ENCODE peak calls at places on chromosomes 2 and 18, in nine cellular contexts. Z is EH; R is HT-29; S is nucleus accumbens; A is Jurkat, Clone E6-1; N is RKO; J is MCF 10A; G is left kidney; W is activated effector memory CD4-positive, alpha-beta T cell treated with Interleukin-2 at 50 U/mL for 16 hours. B is an unnamed sample.
A peak's percentile ranks its signal among the peaks of the same experiment; 100 is the strongest.

GRCh38 chr2:3574155-3574554 is 905 bp upstream of the RPS7 start:
- DNase-seq in N (no peak), R (no peak), G (no peak), S (no peak), J (no peak), Z (no peak), A (no peak), W (no peak), B (no peak)

GRCh38 chr18:30280861-30281470 is 761.6 kb downstream of the DSC3 start:
- DNase-seq in Z (peak; percentile 53), N (peak; percentile 43), R (peak; percentile 59), A (peak; percentile 25), S (no peak), W (no peak), J (peak; percentile 71), G (peak; percentile 87), B (peak; percentile 5)

GRCh38 chr18:48956378-48956777 is 5.6 kb upstream of the SMAD7 start:
- DNase-seq in G (no peak), N (no peak), Z (peak; percentile 88), R (no peak), A (no peak), S (no peak), W (no peak), J (peak; percentile 82), B (no peak)

GRCh38 chr18:78905334-78905733 is 74.3 kb upstream of the SALL3 start:
- DNase-seq in W (no peak), S (no peak), R (no peak), J (no peak), N (no peak), Z (no peak), A (no peak), G (no peak), B (no peak)

GRCh38 chr2:70897977-70898226 is 37.8 kb upstream of the ATP6V1B1 start:
- DNase-seq in A (no peak), N (no peak), S (no peak), W (no peak), Z (no peak), J (no peak), G (no peak), R (no peak), B (no peak)

GRCh38 chr2:101518470-101519172 is 43.7 kb upstream of the RFX8 start:
- DNase-seq in J (peak; percentile 81), G (peak; percentile 86), W (no peak), A (peak; percentile 41), S (peak; percentile 52), N (peak; percentile 23), Z (peak; percentile 58), R (peak; percentile 78), B (no peak)

GRCh38 chr2:206158563-206159345 is 490 bp downstream of the NDUFS1 start:
- DNase-seq in R (peak; percentile 36), W (no peak), S (no peak), Z (peak; percentile 48), J (no peak), A (no peak), G (peak; percentile 67), N (peak; percentile 63), B (peak; percentile 27)

GRCh38 chr18:35378206-35378795 is 1.2 kb upstream of the ZNF396 start:
- DNase-seq in G (no peak), J (peak; percentile 41), W (no peak), R (no peak), Z (peak; percentile 66), S (no peak), A (no peak), N (no peak), B (peak; percentile 36)

GRCh38 chr2:200130762-200131166 is 175.4 kb downstream of the MAIP1 start:
- DNase-seq in R (no peak), G (peak; percentile 8), A (no peak), J (no peak), S (no peak), Z (peak; percentile 42), N (peak; percentile 16), W (no peak), B (no peak)

GRCh38 chr2:227677928-227678327 is 11.3 kb downstream of the SCYGR5 start:
- DNase-seq in W (no peak), S (no peak), G (no peak), Z (no peak), A (no peak), J (no peak), R (no peak), N (no peak), B (no peak)

GRCh38 chr2:171289336-171289735 is 128.6 kb upstream of the TLK1 start:
- DNase-seq in S (no peak), J (no peak), R (no peak), A (no peak), Z (peak; percentile 54), W (no peak), G (no peak), N (no peak), B (no peak)

GRCh38 chr2:237723613-237724012 is 75.0 kb upstream of the RBM44 start:
- DNase-seq in N (no peak), W (no peak), A (peak; percentile 59), G (peak; percentile 68), Z (peak; percentile 67), S (no peak), J (peak; percentile 49), R (peak; percentile 61), B (no peak)

B was measured in AG08396.